ENCODE peak calls at places on chromosome 15, in four cellular contexts. One of them, this sample, is unnamed.

GRCh38 chr15:88605507-88606436 is 15.4 kb upstream of the AEN start:
- DNase-seq in H9: peak
- DNase-seq in IMR-90: peak
- DNase-seq in mesendoderm: peak
- DNase-seq in this sample: peak

GRCh38 chr15:40441736-40442531 is 1.2 kb downstream of the BAHD1 start:
- DNase-seq in H9: no peak
- DNase-seq in IMR-90: no peak
- DNase-seq in mesendoderm: no peak
- DNase-seq in this sample: no peak

GRCh38 chr15:25810631-25811077 is 52.5 kb downstream of the ATP10A start:
- DNase-seq in H9: no peak
- DNase-seq in IMR-90: no peak
- DNase-seq in mesendoderm: peak
- DNase-seq in this sample: peak

GRCh38 chr15:99408236-99409096 is 157.2 kb downstream of the LRRC28 start:
- DNase-seq in H9: no peak
- DNase-seq in IMR-90: peak
- DNase-seq in mesendoderm: no peak
- DNase-seq in this sample: no peak

GRCh38 chr15:84962975-84963374 is 18.7 kb upstream of the PDE8A start:
- DNase-seq in H9: no peak
- DNase-seq in IMR-90: no peak
- DNase-seq in mesendoderm: no peak
- DNase-seq in this sample: no peak

GRCh38 chr15:55074431-55074830 is 122.3 kb downstream of the RSL24D1 start:
- DNase-seq in H9: no peak
- DNase-seq in IMR-90: no peak
- DNase-seq in mesendoderm: no peak
- DNase-seq in this sample: no peak

GRCh38 chr15:94709319-94709718 is 478.0 kb downstream of the MCTP2 start:
- DNase-seq in H9: no peak
- DNase-seq in IMR-90: no peak
- DNase-seq in mesendoderm: no peak
- DNase-seq in this sample: no peak

GRCh38 chr15:27127834-27128570 is 157.0 kb downstream of the GABRG3 start:
- DNase-seq in H9: no peak
- DNase-seq in IMR-90: no peak
- DNase-seq in mesendoderm: peak
- DNase-seq in this sample: no peak

GRCh38 chr15:52789601-52790165 is 453 bp downstream of the ONECUT1 start:
- DNase-seq in H9: no peak
- DNase-seq in IMR-90: peak
- DNase-seq in mesendoderm: peak
- DNase-seq in this sample: peak

GRCh38 chr15:85730001-85730820 is 64.5 kb downstream of the KLHL25 start:
- DNase-seq in H9: no peak
- DNase-seq in IMR-90: peak
- DNase-seq in mesendoderm: peak
- DNase-seq in this sample: peak

GRCh38 chr15:73717206-73717605 is 33.0 kb downstream of the CD276 start:
- DNase-seq in H9: no peak
- DNase-seq in IMR-90: no peak
- DNase-seq in mesendoderm: no peak
- DNase-seq in this sample: no peak

GRCh38 chr15:73715417-73715816 is 31.2 kb downstream of the CD276 start:
- DNase-seq in H9: no peak
- DNase-seq in IMR-90: no peak
- DNase-seq in mesendoderm: no peak
- DNase-seq in this sample: no peak

GRCh38 chr15:73712107-73712506 is 27.9 kb downstream of the CD276 start:
- DNase-seq in H9: no peak
- DNase-seq in IMR-90: no peak
- DNase-seq in mesendoderm: no peak
- DNase-seq in this sample: no peak

GRCh38 chr15:73716417-73716816 is 32.2 kb downstream of the CD276 start:
- DNase-seq in H9: no peak
- DNase-seq in IMR-90: no peak
- DNase-seq in mesendoderm: no peak
- DNase-seq in this sample: no peak

GRCh38 chr15:73714695-73715301 is 30.6 kb downstream of the CD276 start:
- DNase-seq in H9: no peak
- DNase-seq in IMR-90: no peak
- DNase-seq in mesendoderm: no peak
- DNase-seq in this sample: no peak
- H2AK5ac ChIP-seq in H9: no peak
- H2AK5ac ChIP-seq in IMR-90: no peak
- H2AK5ac ChIP-seq in mesendoderm: no peak
- H2AK5ac ChIP-seq in this sample: no peak

DNA sequence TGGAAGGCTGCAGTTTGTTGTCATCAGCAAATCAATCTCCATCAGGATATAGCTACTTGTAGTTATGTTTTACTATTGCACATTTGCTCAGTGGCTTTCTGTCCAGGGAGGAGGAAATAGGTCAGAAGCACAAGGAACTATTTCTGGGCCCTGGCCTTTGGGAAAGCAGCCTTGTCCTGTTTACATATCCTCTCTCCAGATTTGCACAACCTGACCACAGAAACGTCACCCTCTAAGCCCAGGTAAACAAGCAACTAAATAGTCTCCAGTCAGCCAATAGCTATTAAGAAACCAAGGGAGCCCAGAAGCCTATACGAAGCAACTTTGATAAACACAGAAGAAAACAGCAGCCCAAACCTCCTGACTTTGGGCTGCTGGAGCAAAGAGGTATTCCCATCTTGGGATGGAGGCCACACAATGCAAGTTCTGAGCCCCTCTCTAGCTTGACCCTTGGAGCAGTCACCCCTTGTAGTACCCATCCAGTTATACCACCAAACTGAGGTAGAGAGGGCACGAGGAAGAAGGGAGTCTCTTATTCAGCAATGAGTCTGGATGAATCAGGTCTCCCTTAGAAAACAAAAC is 2.3 kb upstream of the FEM1B start:
- DNase-seq in H9: no peak
- DNase-seq in IMR-90: peak
- DNase-seq in mesendoderm: no peak
- DNase-seq in this sample: no peak
- H2BK120ac ChIP-seq in H9: no peak
- H2BK120ac ChIP-seq in IMR-90: peak
- H2BK120ac ChIP-seq in mesendoderm: no peak
- H2BK120ac ChIP-seq in this sample: no peak

DNA sequence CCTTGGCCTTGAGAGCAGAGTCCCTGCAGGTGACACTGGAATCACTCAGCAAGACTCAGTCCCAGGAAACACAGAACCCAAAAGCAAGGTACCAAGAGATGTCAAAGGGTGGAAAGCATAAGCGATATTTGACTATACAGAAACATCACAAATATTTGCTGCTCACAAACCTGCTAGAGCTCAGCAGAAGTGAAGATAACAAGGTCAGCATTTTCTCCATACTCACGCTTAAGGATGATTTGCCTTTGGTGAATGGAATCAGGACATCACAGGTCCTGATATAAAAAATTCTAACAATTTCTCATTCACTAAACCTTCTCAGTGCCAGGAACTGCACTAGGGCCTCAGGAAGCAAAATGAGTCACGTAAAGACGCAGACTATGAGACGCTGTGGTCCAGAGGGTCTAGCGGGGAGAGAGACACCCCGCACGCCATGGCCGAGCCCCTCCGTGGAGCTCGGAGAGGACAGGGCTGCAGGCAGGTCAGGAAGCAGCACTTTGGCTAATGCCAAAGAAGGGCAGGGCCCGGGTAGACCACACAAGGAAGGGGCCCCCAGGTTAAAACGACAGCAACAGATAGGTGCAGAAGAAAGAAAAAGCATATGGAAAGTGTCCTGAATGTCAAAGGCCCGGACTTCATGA is 10.7 kb downstream of the PCSK6 start:
- DNase-seq in H9: no peak
- DNase-seq in IMR-90: no peak
- DNase-seq in mesendoderm: no peak
- DNase-seq in this sample: no peak
- H2AK5ac ChIP-seq in H9: no peak
- H2AK5ac ChIP-seq in IMR-90: no peak
- H2AK5ac ChIP-seq in mesendoderm: no peak
- H2AK5ac ChIP-seq in this sample: peak

GRCh38 chr15:60389261-60390077 is 8.3 kb downstream of the ANXA2 start:
- DNase-seq in H9: no peak
- DNase-seq in IMR-90: no peak
- DNase-seq in mesendoderm: no peak
- DNase-seq in this sample: no peak

GRCh38 chr15:60385620-60386552 is 11.9 kb downstream of the ANXA2 start:
- DNase-seq in H9: no peak
- DNase-seq in IMR-90: no peak
- DNase-seq in mesendoderm: no peak
- DNase-seq in this sample: no peak

GRCh38 chr15:60390231-60390630 is 7.6 kb downstream of the ANXA2 start:
- DNase-seq in H9: no peak
- DNase-seq in IMR-90: no peak
- DNase-seq in mesendoderm: no peak
- DNase-seq in this sample: no peak

GRCh38 chr15:60384526-60385127 is 13.2 kb downstream of the ANXA2 start:
- DNase-seq in H9: no peak
- DNase-seq in IMR-90: no peak
- DNase-seq in mesendoderm: no peak
- DNase-seq in this sample: no peak

GRCh38 chr15:60387321-60387720 is 10.5 kb downstream of the ANXA2 start:
- DNase-seq in H9: no peak
- DNase-seq in IMR-90: no peak
- DNase-seq in mesendoderm: no peak
- DNase-seq in this sample: no peak
- H2BK120ac ChIP-seq in H9: no peak
- H2BK120ac ChIP-seq in IMR-90: no peak
- H2BK120ac ChIP-seq in mesendoderm: no peak
- H2BK120ac ChIP-seq in this sample: no peak

GRCh38 chr15:92645051-92645631 is 10.4 kb downstream of the FAM174B start:
- DNase-seq in H9: no peak
- DNase-seq in IMR-90: no peak
- DNase-seq in mesendoderm: no peak
- DNase-seq in this sample: no peak
- H2AK5ac ChIP-seq in H9: no peak
- H2AK5ac ChIP-seq in IMR-90: no peak
- H2AK5ac ChIP-seq in mesendoderm: peak
- H2AK5ac ChIP-seq in this sample: no peak

DNA sequence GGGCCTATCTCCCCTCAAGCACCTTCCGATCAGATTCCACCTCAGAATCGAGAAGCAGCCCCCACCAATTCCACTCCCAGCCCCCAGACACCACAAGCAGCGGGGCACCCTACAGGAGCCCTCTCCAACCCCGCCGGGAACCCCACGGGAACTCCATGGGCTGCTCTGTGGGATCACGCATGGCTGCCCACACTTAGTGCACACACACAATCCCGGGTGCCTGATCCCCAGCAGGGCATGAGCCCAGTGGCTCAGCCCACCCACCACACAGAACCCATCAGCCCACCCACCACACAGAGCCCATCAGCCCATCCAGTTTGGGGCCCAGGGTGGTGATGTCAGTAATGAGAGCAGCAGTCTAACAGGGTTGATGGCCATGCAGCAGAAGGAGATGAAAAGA is 141.6 kb upstream of the LINGO1 start:
- DNase-seq in H9: no peak
- DNase-seq in IMR-90: no peak
- DNase-seq in mesendoderm: no peak
- DNase-seq in this sample: no peak
- H2BK120ac ChIP-seq in H9: no peak
- H2BK120ac ChIP-seq in IMR-90: no peak
- H2BK120ac ChIP-seq in mesendoderm: no peak
- H2BK120ac ChIP-seq in this sample: no peak